ENCODE peak calls at places on chromosome 18, in four cellular contexts. G is K562, U is HEK293T, T is HepG2. Q is an unnamed sample.

GRCh38 chr18:63994783-63995399 is 25.0 kb downstream of the SERPINB8 start:
- DNase-seq in U (peak), G (peak), T (peak), Q (no peak)

GRCh38 chr18:11518788-11519685 is 90.4 kb upstream of the SLC35G4 start:
- DNase-seq in G (peak), T (peak), U (peak), Q (no peak)

GRCh38 chr18:2223859-2224258 is 347.4 kb downstream of the METTL4 start:
- DNase-seq in G (peak), T (peak), U (no peak), Q (no peak)

GRCh38 chr18:59233017-59233410 is 13.1 kb downstream of the GRP start:
- DNase-seq in T (no peak), G (no peak), U (no peak), Q (no peak)

GRCh38 chr18:10476430-10476829 is 22.0 kb downstream of the APCDD1 start:
- DNase-seq in T (no peak), U (no peak), G (no peak), Q (no peak)

GRCh38 chr18:44792456-44793080 is 111.9 kb downstream of the SETBP1 start:
- DNase-seq in U (no peak), T (no peak), G (no peak), Q (no peak)

GRCh38 chr18:24937624-24938285 is 414.2 kb downstream of the ZNF521 start:
- DNase-seq in G (no peak), T (no peak), U (no peak), Q (no peak)

GRCh38 chr18:10784596-10785202 is 258.9 kb downstream of the NAPG start:
- DNase-seq in T (no peak), U (no peak), G (no peak), Q (no peak)

GRCh38 chr18:75454022-75454795 is 26.7 kb upstream of the SMIM21 start:
- DNase-seq in U (no peak), G (no peak), T (no peak), Q (no peak)

GRCh38 chr18:66156946-66157687 is 406.3 kb downstream of the CDH7 start:
- DNase-seq in U (no peak), G (no peak), T (no peak), Q (no peak)

GRCh38 chr18:989423-989822 is 84.8 kb downstream of the ADCYAP1 start:
- DNase-seq in U (no peak), G (no peak), T (no peak), Q (no peak)

GRCh38 chr18:41721103-41721502 is 233.9 kb upstream of the PIK3C3 start:
- DNase-seq in T (no peak), U (no peak), G (no peak), Q (no peak)

GRCh38 chr18:79405019-79405780 is 9.5 kb downstream of the NFATC1 start:
- DNase-seq in U (no peak), G (no peak), T (no peak), Q (no peak)

GRCh38 chr18:7585272-7585670 is 18.2 kb downstream of the PTPRM start:
- DNase-seq in T (no peak), U (no peak), G (no peak), Q (no peak)

GRCh38 chr18:21155443-21155842 is 43.8 kb upstream of the ROCK1 start:
- DNase-seq in T (no peak), U (no peak), G (no peak), Q (no peak)

GRCh38 chr18:11785444-11786055 is 65.7 kb upstream of the CHMP1B start:
- DNase-seq in U (no peak), T (no peak), G (no peak), Q (no peak)

GRCh38 chr18:36406805-36407204 is 109.3 kb downstream of the FHOD3 start:
- DNase-seq in U (no peak), T (no peak), G (no peak), Q (no peak)

GRCh38 chr18:9575558-9575957 is 38.8 kb downstream of the PPP4R1 start:
- DNase-seq in G (peak), T (peak), U (peak), Q (no peak)

GRCh38 chr18:42445359-42445758 is 490.3 kb downstream of the PIK3C3 start:
- DNase-seq in T (no peak), U (no peak), G (no peak), Q (no peak)

GRCh38 chr18:60411715-60412114 is 39.1 kb upstream of the MC4R start:
- DNase-seq in G (no peak), U (peak), T (no peak), Q (no peak)

GRCh38 chr18:6236258-6236657 is 178.5 kb downstream of the L3MBTL4 start:
- DNase-seq in T (no peak), U (no peak), G (no peak), Q (no peak)

GRCh38 chr18:9210996-9211395 is 74.4 kb downstream of the ANKRD12 start:
- DNase-seq in G (no peak), U (no peak), T (no peak), Q (no peak)

GRCh38 chr18:42576141-42576540 is 539.3 kb downstream of the RIT2 start:
- DNase-seq in U (no peak), G (no peak), T (no peak), Q (no peak)

GRCh38 chr18:9104244-9104901 is 1.9 kb downstream of the NDUFV2 start:
- DNase-seq in G (no peak), U (no peak), T (no peak), Q (no peak)

GRCh38 chr18:59323931-59324622 is 5.6 kb upstream of the CPLX4 start:
- DNase-seq in T (no peak), G (no peak), U (no peak), Q (no peak)

GRCh38 chr18:7177131-7177744 is 53.7 kb upstream of the LRRC30 start:
- DNase-seq in U (peak), G (peak), T (peak), Q (no peak)

GRCh38 chr18:79791141-79791972 is 6.4 kb upstream of the KCNG2 start:
- DNase-seq in U (no peak), T (peak), G (no peak), Q (no peak)

GRCh38 chr18:29979884-29980283 is 1062.7 kb downstream of the DSC3 start:
- DNase-seq in G (no peak), U (no peak), T (no peak), Q (no peak)

GRCh38 chr18:76951600-76952247 is 129.4 kb downstream of the ZNF236 start:
- DNase-seq in T (no peak), G (no peak), U (no peak), Q (no peak)
- TF ChIP-seq BHLHE40 in T (no peak), G (no peak), U (no peak), Q (no peak)

GRCh38 chr18:62881509-62882016 is 166.2 kb downstream of the PHLPP1 start:
- DNase-seq in U (no peak), T (no peak), G (peak), Q (no peak)
- TF ChIP-seq FOXM1 in U (no peak), T (no peak), G (no peak), Q (no peak)

GRCh38 chr18:3623769-3624545 is 174.0 kb downstream of the TGIF1 start:
- DNase-seq in U (no peak), G (peak), T (peak), Q (no peak)
- TF ChIP-seq BHLHE40 in U (no peak), G (peak), T (no peak), Q (no peak)

GRCh38 chr18:49565656-49566055 is 3.8 kb downstream of the LIPG start:
- DNase-seq in G (no peak), U (no peak), T (no peak), Q (no peak)
- TF ChIP-seq FOXM1 in G (no peak), U (no peak), T (no peak), Q (no peak)

GRCh38 chr18:32683044-32683443 is 89.8 kb downstream of the KLHL14 start:
- DNase-seq in T (no peak), U (no peak), G (no peak), Q (no peak)
- TF ChIP-seq BHLHE40 in T (no peak), U (no peak), G (no peak), Q (no peak)

GRCh38 chr18:34976534-34976898 is 64.7 kb upstream of the MAPRE2 start:
- DNase-seq in T (no peak), G (peak), U (no peak), Q (no peak)

GRCh38 chr18:34977787-34978532 is 63.3 kb upstream of the MAPRE2 start:
- DNase-seq in T (no peak), U (peak), G (peak), Q (no peak)

GRCh38 chr18:34976084-34976483 is 65.1 kb upstream of the MAPRE2 start:
- DNase-seq in T (no peak), G (no peak), U (no peak), Q (no peak)

GRCh38 chr18:34978533-34978893 is 62.7 kb upstream of the MAPRE2 start:
- DNase-seq in U (no peak), G (no peak), T (no peak), Q (no peak)

DNA sequence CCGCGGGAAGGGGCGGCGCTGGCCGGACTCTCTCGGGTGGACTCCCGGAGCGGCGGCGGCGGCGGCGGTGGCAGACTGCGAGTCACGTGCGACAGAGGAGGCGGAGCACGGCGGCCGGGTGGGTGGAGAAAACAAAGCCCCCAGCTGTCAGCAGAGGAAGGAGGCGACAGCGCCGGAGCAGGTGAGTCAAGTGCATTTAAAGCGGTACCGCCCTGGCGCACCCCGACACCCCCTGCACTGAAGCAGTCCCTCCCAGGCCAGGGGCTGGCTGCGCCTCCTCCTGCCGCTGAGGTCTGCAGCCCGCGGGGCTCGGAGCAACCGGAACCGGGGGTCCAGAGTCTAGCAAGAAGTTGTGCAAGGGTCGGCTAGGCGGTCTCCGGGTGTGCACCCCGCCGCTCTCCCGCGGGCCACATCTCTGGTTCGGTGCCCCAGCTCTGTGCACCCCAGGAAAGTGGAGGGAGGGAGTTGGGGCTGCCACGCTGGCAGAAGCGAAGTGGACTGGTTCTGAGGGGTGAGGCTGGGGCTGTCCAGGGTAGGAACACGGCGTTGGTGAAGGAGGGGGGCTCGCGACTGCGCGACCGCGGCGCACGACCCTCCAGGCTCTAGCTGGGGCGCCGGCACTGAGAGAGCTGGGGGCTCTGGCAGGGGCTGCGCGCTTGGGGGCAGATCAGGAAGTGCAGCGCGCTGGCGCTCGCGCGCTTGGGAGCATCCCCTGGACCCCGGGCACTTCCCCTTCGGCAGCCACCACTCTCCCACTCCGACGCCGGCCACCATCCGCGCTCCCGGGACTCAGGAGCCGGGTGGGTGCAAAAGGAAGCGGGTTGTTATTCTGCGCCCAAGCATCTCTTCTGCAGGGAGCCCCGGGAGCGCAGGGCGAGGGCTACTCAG is 64.1 kb upstream of the MAPRE2 start:
- DNase-seq in T (peak), U (peak), G (peak), Q (no peak)
- TF ChIP-seq FOXM1 in T (no peak), U (no peak), G (no peak), Q (no peak)

DNA sequence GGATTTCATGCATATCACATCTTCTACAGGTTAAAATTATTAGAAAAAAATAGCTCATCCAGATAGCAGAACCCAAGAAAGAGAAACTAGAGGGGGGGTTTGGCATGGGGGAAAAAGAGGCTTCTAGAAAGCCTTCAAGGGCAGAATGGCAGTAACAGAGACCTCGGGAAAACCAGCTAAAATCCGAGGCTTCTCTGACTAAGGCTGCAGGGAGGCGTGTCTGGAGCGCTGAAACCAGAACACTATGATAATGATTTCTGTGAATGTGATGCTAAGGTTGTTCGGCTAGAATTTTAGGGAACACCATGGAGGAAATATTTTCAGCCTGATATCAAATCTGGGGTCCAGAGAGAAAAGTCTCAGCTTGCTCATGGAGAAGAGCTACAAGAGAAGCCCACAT is 73.0 kb downstream of the ATP8B1 start:
- DNase-seq in U (no peak), G (no peak), T (no peak), Q (no peak)
- TF ChIP-seq BHLHE40 in U (no peak), G (no peak), T (no peak), Q (no peak)

GRCh38 chr18:62717850-62718229 is 2.5 kb downstream of the PHLPP1 start:
- DNase-seq in T (no peak), U (no peak), G (no peak), Q (no peak)

GRCh38 chr18:62715439-62715792 is at the start of gene PHLPP1:
- DNase-seq in U (no peak), G (no peak), T (no peak), Q (no peak)

GRCh38 chr18:62717059-62717849 is 1.9 kb downstream of the PHLPP1 start:
- DNase-seq in U (no peak), G (no peak), T (peak), Q (no peak)

GRCh38 chr18:62715829-62716678 is 713 bp downstream of the PHLPP1 start:
- DNase-seq in G (peak), U (peak), T (no peak), Q (no peak)

GRCh38 chr18:62716679-62717058 is 1.3 kb downstream of the PHLPP1 start:
- DNase-seq in U (peak), G (peak), T (no peak), Q (no peak)
- TF ChIP-seq FOXM1 in U (no peak), G (no peak), T (no peak), Q (no peak)

GRCh38 chr18:23879126-23879525 is 135.4 kb upstream of the TTC39C start:
- DNase-seq in G (no peak), U (no peak), T (no peak), Q (no peak)

GRCh38 chr18:23879966-23880565 is 134.5 kb upstream of the TTC39C start:
- DNase-seq in U (no peak), G (no peak), T (no peak), Q (no peak)

GRCh38 chr18:23880931-23881330 is 133.6 kb upstream of the TTC39C start:
- DNase-seq in G (no peak), T (no peak), U (no peak), Q (no peak)

GRCh38 chr18:23878336-23878900 is 136.1 kb upstream of the TTC39C start:
- DNase-seq in T (no peak), G (no peak), U (no peak), Q (no peak)

GRCh38 chr18:23879544-23879943 is 135.0 kb upstream of the TTC39C start:
- DNase-seq in G (no peak), T (no peak), U (no peak), Q (no peak)
- TF ChIP-seq BHLHE40 in G (no peak), T (no peak), U (no peak), Q (no peak)